ENCODE peak calls at places on chromosomes 4 and X, in six cellular contexts. J is fibroblast of the conjunctiva; B is NCI-H1092; K is T-helper 2 cell; X is activated CD8-positive, alpha-beta T cell treated with anti-CD3 and anti-CD28 coated beads for 36 hours; D is stimulated activated naive CD8-positive, alpha-beta T cell treated with anti-CD3 and anti-CD28 coated beads, Interleukin-15, Interleukin-2, amounts not matched to agents 100 U/mL and 50 U/mL, for 24 hours. Z is an unnamed sample.

GRCh38 chr4:42489095-42489494 is 91.8 kb downstream of the SHISA3 start:
- DNase-seq in J (no peak), B (no peak), K (no peak), X (no peak), D (no peak), Z (no peak)

GRCh38 chrX:87299563-87300160 is 217.9 kb upstream of the KLHL4 start:
- DNase-seq in J (no peak), B (no peak), K (no peak), X (no peak), D (no peak), Z (no peak)

GRCh38 chr4:143224255-143224654 is 39.5 kb downstream of the USP38 start:
- DNase-seq in J (no peak), B (no peak), K (no peak), X (no peak), D (no peak), Z (no peak)

GRCh38 chr4:108213308-108213707 is 44.6 kb upstream of the LEF1 start:
- DNase-seq in J (no peak), B (no peak), K (no peak), X (no peak), D (no peak), Z (no peak)

GRCh38 chr4:118845552-118846065 is 9.7 kb upstream of the SEC24D start:
- DNase-seq in J (no peak), B (no peak), K (no peak), X (no peak), D (no peak), Z (no peak)

GRCh38 chr4:145618210-145618911 is 824 bp upstream of the MMAA start:
- DNase-seq in J (no peak), B (no peak), K (no peak), X (peak; percentile 38), D (peak; percentile 32), Z (peak; percentile 48)

GRCh38 chr4:55017406-55017805 is 108.0 kb downstream of the KDR start:
- DNase-seq in J (no peak), B (no peak), K (no peak), X (no peak), D (no peak), Z (no peak)

GRCh38 chrX:131617182-131617581 is 73.3 kb downstream of the OR13H1 start:
- DNase-seq in J (no peak), B (no peak), K (no peak), X (no peak), D (no peak), Z (no peak)

GRCh38 chr4:72484991-72485390 is 84.0 kb downstream of the ADAMTS3 start:
- DNase-seq in J (no peak), B (no peak), K (no peak), X (no peak), D (no peak), Z (no peak)

GRCh38 chr4:176261018-176261417 is 8.0 kb downstream of the ASB5 start:
- DNase-seq in J (no peak), B (no peak), K (no peak), X (no peak), D (no peak), Z (no peak)

GRCh38 chr4:10734697-10735096 is 50.1 kb upstream of the CLNK start:
- DNase-seq in J (no peak), B (no peak), K (no peak), X (peak; percentile 23), D (no peak), Z (no peak)

GRCh38 chr4:86894465-86894864 is 2.2 kb upstream of the C4orf36 start:
- DNase-seq in J (no peak), B (no peak), K (no peak), X (no peak), D (no peak), Z (no peak)

GRCh38 chrX:23434356-23434884 is 99.8 kb downstream of the PTCHD1 start:
- DNase-seq in J (peak; percentile 70), B (no peak), K (no peak), X (no peak), D (no peak), Z (no peak)

GRCh38 chr4:88802585-88803285 is 105.1 kb upstream of the NAP1L5 start:
- DNase-seq in J (no peak), B (no peak), K (no peak), X (no peak), D (no peak), Z (no peak)

Z was measured in kidney glomerular epithelial cell.